ENCODE peak calls at places on chromosomes 3 and 15, in eight cellular contexts. U, A, V, F, E, K, T and J are unnamed samples.

GRCh38 chr15:101025896-101026631 is 106.9 kb downstream of the LRRK1 start:
- DNase-seq in U (no peak), A (no peak), V (peak; percentile 75), F (peak; percentile 12), E (no peak), K (no peak), T (no peak), J (no peak)

GRCh38 chr3:138381413-138381901 is 33.1 kb downstream of the MRAS start:
- DNase-seq in U (no peak), A (no peak), V (no peak), F (peak; percentile 46), E (no peak), K (peak; percentile 80), T (no peak), J (no peak)

GRCh38 chr15:71437404-71437803 is 322.1 kb downstream of the THSD4 start:
- DNase-seq in U (no peak), A (no peak), V (no peak), F (no peak), E (no peak), K (no peak), T (no peak), J (no peak)

GRCh38 chr15:40660686-40661085 is 34.3 kb upstream of the RAD51 start:
- DNase-seq in U (no peak), A (no peak), V (no peak), F (no peak), E (no peak), K (no peak), T (no peak), J (no peak)

GRCh38 chr3:127677541-127678314 is 5.0 kb downstream of the ABTB1 start:
- DNase-seq in U (no peak), A (peak; percentile 40), V (no peak), F (peak; percentile 10), E (no peak), K (peak; percentile 17), T (no peak), J (no peak)

GRCh38 chr3:100982710-100983109 is 10.5 kb downstream of the ABI3BP start:
- DNase-seq in U (no peak), A (peak; percentile 48), V (no peak), F (peak; percentile 59), E (no peak), K (no peak), T (no peak), J (no peak)

GRCh38 chr3:184568918-184569829 is 7.6 kb downstream of the EPHB3 start:
- DNase-seq in U (no peak), A (peak; percentile 83), V (peak; percentile 93), F (peak; percentile 97), E (peak; percentile 52), K (peak; percentile 68), T (no peak), J (no peak)

GRCh38 chr3:127446756-127447155 is 143.8 kb downstream of the TPRA1 start:
- DNase-seq in U (no peak), A (no peak), V (no peak), F (no peak), E (no peak), K (peak; percentile 2), T (no peak), J (no peak)

GRCh38 chr15:63973212-63974009 is 72.9 kb downstream of the DAPK2 start:
- DNase-seq in U (no peak), A (no peak), V (no peak), F (no peak), E (peak; percentile 27), K (no peak), T (no peak), J (no peak)

GRCh38 chr15:40282870-40283614 is at the start of gene ANKRD63:
- DNase-seq in U (peak; percentile 62), A (peak; percentile 50), V (no peak), F (no peak), E (no peak), K (no peak), T (no peak), J (peak; percentile 72)

GRCh38 chr15:76983588-76984379 is 11.1 kb upstream of the PSTPIP1 start:
- DNase-seq in U (no peak), A (no peak), V (no peak), F (no peak), E (no peak), K (no peak), T (no peak), J (no peak)

GRCh38 chr15:88992216-88992615 is 79.0 kb upstream of the MFGE8 start:
- DNase-seq in U (no peak), A (no peak), V (no peak), F (no peak), E (no peak), K (no peak), T (no peak), J (no peak)

GRCh38 chr3:197372076-197372661 is 73.8 kb upstream of the DLG1 start:
- DNase-seq in U (no peak), A (no peak), V (no peak), F (no peak), E (peak; percentile 98), K (no peak), T (no peak), J (no peak)

GRCh38 chr3:112761062-112761638 is 85.5 kb downstream of the CD200R1L start:
- DNase-seq in U (no peak), A (no peak), V (no peak), F (no peak), E (peak; percentile 71), K (no peak), T (no peak), J (no peak)

GRCh38 chr3:58630710-58631092 is 35.9 kb downstream of the FAM3D start:
- DNase-seq in U (no peak), A (no peak), V (no peak), F (no peak), E (no peak), K (no peak), T (no peak), J (no peak)

GRCh38 chr3:74066456-74066855 is 441.7 kb upstream of the PDZRN3 start:
- DNase-seq in U (no peak), A (no peak), V (no peak), F (no peak), E (no peak), K (no peak), T (no peak), J (no peak)

GRCh38 chr15:98647774-98648653 is at the start of gene IGF1R:
- DNase-seq in U (peak; percentile 86), A (peak; percentile 89), V (peak; percentile 94), F (peak; percentile 85), E (peak; percentile 65), K (peak; percentile 72), T (peak; percentile 83), J (peak; percentile 47)

DNA sequence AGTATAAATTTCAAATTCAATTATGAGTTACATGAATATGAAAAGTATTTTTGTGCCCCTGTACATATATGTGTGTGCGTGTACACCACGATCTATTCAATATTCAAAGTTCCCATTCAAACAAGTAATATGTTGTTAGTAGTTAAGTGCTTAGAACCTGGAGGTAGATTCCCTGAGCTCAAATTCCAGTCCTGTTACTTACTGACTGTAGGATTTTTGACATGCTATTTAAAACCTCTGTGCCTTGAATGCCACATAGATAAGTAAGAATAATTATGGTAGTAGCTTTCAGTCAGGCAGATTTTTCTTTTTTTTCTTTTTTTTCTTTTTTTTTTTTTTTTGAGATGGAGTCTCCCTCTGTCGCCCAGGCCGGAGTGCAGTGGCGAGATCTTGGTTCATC is 53.3 kb upstream of the CMSS1 start:
- DNase-seq in U (no peak), A (no peak), V (no peak), F (no peak), E (no peak), K (no peak), T (no peak), J (no peak)
- TF ChIP-seq CTCF in U (no peak), A (no peak), V (no peak), F (no peak), E (no peak), K (no peak), T (no peak), J (no peak)

GRCh38 chr3:13086594-13086993 is 13.4 kb upstream of the IQSEC1 start:
- DNase-seq in U (no peak), A (no peak), V (no peak), F (no peak), E (no peak), K (no peak), T (no peak), J (no peak)

GRCh38 chr3:13085081-13085845 is 12.0 kb upstream of the IQSEC1 start:
- DNase-seq in U (no peak), A (no peak), V (no peak), F (no peak), E (no peak), K (no peak), T (no peak), J (no peak)

GRCh38 chr3:13085846-13086179 is 12.6 kb upstream of the IQSEC1 start:
- DNase-seq in U (no peak), A (no peak), V (no peak), F (no peak), E (no peak), K (no peak), T (no peak), J (no peak)

GRCh38 chr3:13088020-13089006 is 15.1 kb upstream of the IQSEC1 start:
- DNase-seq in U (peak; percentile 70), A (no peak), V (no peak), F (no peak), E (no peak), K (no peak), T (no peak), J (peak; percentile 64)

GRCh38 chr3:13087320-13087985 is 14.2 kb upstream of the IQSEC1 start:
- DNase-seq in U (no peak), A (no peak), V (no peak), F (no peak), E (no peak), K (no peak), T (no peak), J (no peak)
- TF ChIP-seq CTCF in U (no peak), A (no peak), V (no peak), F (no peak), E (no peak), K (no peak), T (no peak), J (no peak)

DNA sequence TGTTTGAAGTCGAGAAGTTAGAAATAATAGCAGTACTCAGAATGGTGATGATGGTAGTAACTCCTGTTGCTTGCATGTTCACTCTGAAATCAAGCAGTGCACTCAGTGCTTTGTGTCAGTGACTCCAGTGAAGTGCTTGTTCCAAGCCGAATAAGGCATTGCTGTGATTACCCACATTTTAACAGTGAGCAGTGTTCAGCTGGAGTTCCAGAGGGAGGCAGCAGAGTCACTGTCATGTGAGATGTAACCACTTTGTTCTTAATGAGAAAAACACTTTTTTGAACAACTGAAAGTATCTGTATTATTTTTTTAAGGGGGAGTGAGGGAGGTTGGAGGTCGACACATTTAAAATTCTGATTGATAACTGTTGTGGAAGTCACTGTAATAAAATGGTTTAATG is 3.7 kb downstream of the MDFIC2 start:
- DNase-seq in U (no peak), A (no peak), V (no peak), F (no peak), E (peak; percentile 7), K (no peak), T (no peak), J (no peak)
- TF ChIP-seq CTCF in U (peak; percentile 23), A (no peak), V (peak; percentile 20), F (no peak), E (no peak), K (peak; percentile 43), T (peak; percentile 35), J (peak; percentile 48)

DNA sequence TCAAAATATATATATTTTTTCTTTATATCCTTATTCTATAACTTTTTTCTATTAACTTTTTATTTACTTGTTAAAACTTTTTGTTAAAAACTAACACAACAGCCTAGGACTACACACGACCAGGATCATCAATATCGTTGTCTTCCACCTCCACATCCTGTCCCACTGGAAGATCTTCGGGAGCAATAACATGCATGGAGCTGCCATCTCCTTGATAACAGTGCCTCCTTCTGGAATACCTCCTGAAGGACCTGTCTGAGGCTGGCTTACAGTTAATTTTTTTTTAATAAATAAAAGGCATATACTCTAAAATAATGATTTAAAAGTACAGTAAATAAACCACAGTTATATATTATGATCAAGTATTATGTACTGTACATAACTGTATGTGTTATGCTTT is 58.9 kb downstream of the SFMBT1 start:
- DNase-seq in U (no peak), A (no peak), V (no peak), F (no peak), E (peak; percentile 30), K (no peak), T (no peak), J (no peak)
- TF ChIP-seq CTCF in U (peak; percentile 19), A (no peak), V (no peak), F (no peak), E (peak; percentile 11), K (no peak), T (no peak), J (peak; percentile 40)